ENCODE peak calls at places on chromosomes 16 and 17, in six cellular contexts. X, Z, R, N, S and P are unnamed samples.
A peak's percentile ranks its signal among the peaks of the same experiment; 100 is the strongest.

GRCh38 chr16:3580686-3581085 is 3.5 kb upstream of the NLRC3 start:
- DNase-seq in X (peak; percentile 25), Z (no peak), R (no peak), N (no peak), S (peak; percentile 15), P (no peak)

GRCh38 chr16:47905771-47906170 is 250.0 kb downstream of the ABCC12 start:
- DNase-seq in X (peak; percentile 16), Z (no peak), R (no peak), N (no peak), S (no peak), P (peak; percentile 9)

GRCh38 chr17:4503283-4504005 is 4.8 kb downstream of the SPNS2 start:
- DNase-seq in X (no peak), Z (no peak), R (no peak), N (no peak), S (no peak), P (no peak)

GRCh38 chr16:47672475-47672874 is 211.3 kb downstream of the PHKB start:
- DNase-seq in X (no peak), Z (no peak), R (no peak), N (no peak), S (no peak), P (no peak)

GRCh38 chr17:9072626-9073339 is 51.5 kb downstream of the NTN1 start:
- DNase-seq in X (no peak), Z (peak; percentile 57), R (peak; percentile 59), N (no peak), S (no peak), P (no peak)

GRCh38 chr16:53864819-53865491 is 161.0 kb downstream of the FTO start:
- DNase-seq in X (no peak), Z (no peak), R (no peak), N (no peak), S (no peak), P (no peak)

GRCh38 chr17:38869647-38870258 is at the start of gene LASP1:
- DNase-seq in X (peak; percentile 76), Z (peak; percentile 87), R (peak; percentile 96), N (peak; percentile 93), S (peak; percentile 86), P (no peak)

GRCh38 chr16:85912271-85912974 is 13.5 kb downstream of the IRF8 start:
- DNase-seq in X (peak; percentile 43), Z (peak; percentile 65), R (peak; percentile 73), N (no peak), S (no peak), P (no peak)

GRCh38 chr16:80151706-80152073 is 389.1 kb upstream of the DYNLRB2 start:
- DNase-seq in X (no peak), Z (no peak), R (no peak), N (no peak), S (no peak), P (no peak)

GRCh38 chr17:21369395-21369794 is 6.8 kb upstream of the KCNJ12 start:
- DNase-seq in X (no peak), Z (no peak), R (no peak), N (no peak), S (no peak), P (no peak)

GRCh38 chr17:83149761-83150251 is 70.4 kb downstream of the METRNL start:
- DNase-seq in X (no peak), Z (no peak), R (no peak), N (no peak), S (no peak), P (no peak)

GRCh38 chr17:80835816-80836657 is 155.6 kb upstream of the CHMP6 start:
- DNase-seq in X (no peak), Z (no peak), R (no peak), N (no peak), S (no peak), P (no peak)
- TF ChIP-seq CTCF in X (no peak), Z (no peak), R (no peak), N (no peak), S (no peak), P (no peak)

GRCh38 chr17:29682054-29682453 is 59.3 kb upstream of the CORO6 start:
- DNase-seq in X (no peak), Z (no peak), R (no peak), N (no peak), S (no peak), P (no peak)

GRCh38 chr17:29686998-29687397 is 64.3 kb upstream of the CORO6 start:
- DNase-seq in X (no peak), Z (no peak), R (no peak), N (no peak), S (no peak), P (no peak)

GRCh38 chr17:29682987-29683386 is 60.3 kb upstream of the CORO6 start:
- DNase-seq in X (no peak), Z (no peak), R (no peak), N (no peak), S (no peak), P (no peak)

GRCh38 chr17:29687601-29688000 is 64.9 kb upstream of the CORO6 start:
- DNase-seq in X (no peak), Z (no peak), R (no peak), N (no peak), S (no peak), P (no peak)

GRCh38 chr17:29683481-29683880 is 60.8 kb upstream of the CORO6 start:
- DNase-seq in X (no peak), Z (no peak), R (no peak), N (no peak), S (no peak), P (no peak)
- H3K4me3 ChIP-seq in X (no peak overlapping the region), Z (no peak overlapping the region), R (no peak overlapping the region), N (no peak overlapping the region), S (no peak overlapping the region), P (no peak overlapping the region)

DNA sequence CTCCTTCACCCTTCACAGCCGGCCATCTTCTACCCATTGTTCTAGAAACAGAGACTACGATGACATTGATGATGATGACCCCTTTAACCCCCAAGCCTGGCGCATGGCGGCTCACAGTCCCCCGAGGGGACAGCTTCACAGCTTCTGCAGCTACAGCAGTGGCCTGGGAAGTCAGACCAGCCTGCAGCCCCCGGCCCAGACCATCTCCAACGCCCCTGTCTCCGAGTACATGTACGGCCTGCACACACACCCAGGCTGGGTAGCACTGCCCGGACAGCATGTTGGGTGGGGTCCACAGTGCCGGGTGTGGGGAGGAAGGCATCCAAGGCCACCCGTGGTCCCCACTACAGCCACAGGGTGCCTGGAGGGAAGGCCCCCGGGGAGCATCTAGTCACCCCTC is 21.0 kb upstream of the DNAI2 start:
- DNase-seq in X (no peak), Z (no peak), R (no peak), N (no peak), S (no peak), P (no peak)
- H3K27me3 ChIP-seq in X (no peaks in the 10 kb centered on the region), Z (no peaks in the 10 kb centered on the region), R (no peaks in the 10 kb centered on the region), N (no peaks in the 10 kb centered on the region), S (no peaks in the 10 kb centered on the region), P (no peaks in the 10 kb centered on the region)

DNA sequence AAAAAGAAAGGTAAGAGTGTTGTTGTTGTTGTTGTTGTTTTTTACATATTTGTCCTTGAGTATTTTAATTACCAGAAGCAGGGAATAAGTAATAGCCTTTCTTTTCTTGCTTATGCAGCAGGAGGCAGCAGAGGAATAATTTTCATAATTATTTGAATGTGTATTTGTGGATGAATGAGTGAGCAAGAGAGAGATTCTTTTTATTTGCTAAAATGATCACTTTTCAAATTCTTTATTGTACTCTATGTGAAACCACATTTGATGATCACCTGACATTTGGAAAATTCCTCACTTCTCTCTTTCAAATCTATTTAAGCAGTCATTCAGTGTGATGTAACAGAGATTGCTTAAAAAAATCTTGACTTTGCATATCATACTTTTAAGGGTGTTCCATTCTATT is 223.6 kb downstream of the BCAS3 start:
- DNase-seq in X (no peak), Z (no peak), R (no peak), N (no peak), S (no peak), P (no peak)
- TF ChIP-seq CTCF in X (peak; percentile 1), Z (no peak), R (no peak), N (no peak), S (no peak), P (no peak)

GRCh38 chr16:56870271-56870888 is 5.4 kb downstream of the SLC12A3 start:
- DNase-seq in X (no peak), Z (no peak), R (no peak), N (no peak), S (no peak), P (no peak)
- H3K4me3 ChIP-seq in X (no peak overlapping the region), Z (no peak overlapping the region), R (no peak overlapping the region), N (no peak overlapping the region), S (no peak overlapping the region), P (no peak overlapping the region)

GRCh38 chr17:5821813-5822212 is 237.5 kb upstream of the NLRP1 start:
- DNase-seq in X (no peak), Z (no peak), R (no peak), N (no peak), S (no peak), P (no peak)

GRCh38 chr17:5822281-5823060 is 238.2 kb upstream of the NLRP1 start:
- DNase-seq in X (no peak), Z (no peak), R (no peak), N (no peak), S (no peak), P (no peak)

GRCh38 chr17:5825717-5826330 is 241.5 kb upstream of the NLRP1 start:
- DNase-seq in X (peak; percentile 53), Z (no peak), R (no peak), N (no peak), S (no peak), P (no peak)

GRCh38 chr17:5823219-5823618 is 238.9 kb upstream of the NLRP1 start:
- DNase-seq in X (no peak), Z (no peak), R (no peak), N (no peak), S (no peak), P (no peak)

GRCh38 chr17:5826384-5826783 is 242.1 kb upstream of the NLRP1 start:
- DNase-seq in X (peak; percentile 25), Z (no peak), R (no peak), N (no peak), S (no peak), P (no peak)
- H3K27me3 ChIP-seq in X (no peaks in the 10 kb centered on the region), Z (no peaks in the 10 kb centered on the region), R (no peaks in the 10 kb centered on the region), N (no peaks in the 10 kb centered on the region), S (no peaks in the 10 kb centered on the region), P (no peaks in the 10 kb centered on the region)

GRCh38 chr17:67364847-67365761 is 1.3 kb downstream of the PSMD12 start:
- DNase-seq in X (no peak), Z (no peak), R (no peak), N (no peak), S (no peak), P (no peak)

GRCh38 chr17:67358612-67359011 is 7.8 kb downstream of the PSMD12 start:
- DNase-seq in X (no peak), Z (no peak), R (no peak), N (no peak), S (no peak), P (no peak)

GRCh38 chr17:67362173-67362572 is 4.2 kb downstream of the PSMD12 start:
- DNase-seq in X (no peak), Z (no peak), R (no peak), N (no peak), S (no peak), P (no peak)

GRCh38 chr17:67360880-67361279 is 5.5 kb downstream of the PSMD12 start:
- DNase-seq in X (no peak), Z (no peak), R (no peak), N (no peak), S (no peak), P (no peak)

GRCh38 chr17:67359960-67360817 is 6.2 kb downstream of the PSMD12 start:
- DNase-seq in X (no peak), Z (no peak), R (no peak), N (peak; percentile 46), S (peak; percentile 77), P (no peak)
- TF ChIP-seq CTCF in X (peak; percentile 64), Z (no peak), R (peak; percentile 7), N (peak; percentile 23), S (peak; percentile 63), P (peak; percentile 44)